ENCODE peak calls at places on chromosomes 12 and 14, in eight cellular contexts. Z, U, F, O, B, Q, C and M are unnamed samples.

GRCh38 chr12:46556105-46556559 is 183.6 kb upstream of the SLC38A2 start:
- DNase-seq in Z (no peak), U (no peak), F (peak; percentile 99), O (peak; percentile 95), B (peak; percentile 92), Q (no peak), C (peak; percentile 92), M (no peak)

GRCh38 chr12:13293086-13293485 is 96.6 kb downstream of the EMP1 start:
- DNase-seq in Z (no peak), U (peak; percentile 24), F (peak; percentile 6), O (no peak), B (peak; percentile 14), Q (no peak), C (no peak), M (no peak)

GRCh38 chr12:75900781-75901254 is 130.8 kb downstream of the PHLDA1 start:
- DNase-seq in Z (no peak), U (no peak), F (no peak), O (no peak), B (no peak), Q (no peak), C (no peak), M (no peak)

GRCh38 chr12:53174881-53175491 is 5.5 kb upstream of the ZNF740 start:
- DNase-seq in Z (peak; percentile 40), U (peak; percentile 67), F (peak; percentile 42), O (peak; percentile 33), B (peak; percentile 75), Q (no peak), C (no peak), M (no peak)

GRCh38 chr12:109612975-109613502 is 39.4 kb downstream of the MVK start:
- DNase-seq in Z (no peak), U (no peak), F (peak; percentile 6), O (peak; percentile 21), B (peak; percentile 17), Q (no peak), C (no peak), M (no peak)

GRCh38 chr12:39383064-39383552 is 59.8 kb downstream of the KIF21A start:
- DNase-seq in Z (no peak), U (no peak), F (no peak), O (no peak), B (no peak), Q (no peak), C (no peak), M (no peak)

GRCh38 chr12:124513297-124513867 is 54.0 kb downstream of the NCOR2 start:
- DNase-seq in Z (no peak), U (no peak), F (no peak), O (peak; percentile 29), B (no peak), Q (no peak), C (no peak), M (no peak)

GRCh38 chr12:119179335-119180021 is 747 bp downstream of the HSPB8 start:
- DNase-seq in Z (no peak), U (no peak), F (peak; percentile 70), O (peak; percentile 10), B (peak; percentile 5), Q (no peak), C (no peak), M (no peak)

GRCh38 chr14:91249841-91250616 is 5.5 kb upstream of the GPR68 start:
- DNase-seq in Z (no peak), U (no peak), F (no peak), O (no peak), B (no peak), Q (peak; percentile 85), C (peak; percentile 66), M (no peak)

GRCh38 chr14:94936411-94936892 is 166.5 kb upstream of the GSC start:
- DNase-seq in Z (peak; percentile 86), U (peak; percentile 84), F (no peak), O (no peak), B (peak; percentile 45), Q (no peak), C (peak; percentile 2), M (peak; percentile 32)

GRCh38 chr12:132419612-132420237 is 70.2 kb upstream of the FBRSL1 start:
- DNase-seq in Z (no peak), U (no peak), F (no peak), O (no peak), B (peak; percentile 57), Q (no peak), C (no peak), M (no peak)

GRCh38 chr12:2501464-2502181 is 293.1 kb upstream of the FKBP4 start:
- DNase-seq in Z (peak; percentile 59), U (no peak), F (no peak), O (no peak), B (no peak), Q (no peak), C (no peak), M (no peak)

GRCh38 chr14:61350427-61350826 is 29.0 kb downstream of the PRKCH start:
- DNase-seq in Z (no peak), U (no peak), F (no peak), O (no peak), B (no peak), Q (no peak), C (no peak), M (no peak)

GRCh38 chr14:56135001-56135400 is 16.8 kb downstream of the PELI2 start:
- DNase-seq in Z (no peak), U (no peak), F (no peak), O (no peak), B (no peak), Q (no peak), C (no peak), M (no peak)

GRCh38 chr14:103547455-103547940 is 15.0 kb downstream of the BAG5 start:
- DNase-seq in Z (peak; percentile 67), U (no peak), F (no peak), O (no peak), B (no peak), Q (no peak), C (no peak), M (no peak)

GRCh38 chr14:90699016-90699415 is 117.2 kb downstream of the TTC7B start:
- DNase-seq in Z (no peak), U (no peak), F (no peak), O (no peak), B (no peak), Q (no peak), C (no peak), M (no peak)

GRCh38 chr12:125528300-125528699 is 463.1 kb downstream of the AACS start:
- DNase-seq in Z (no peak), U (no peak), F (no peak), O (no peak), B (no peak), Q (no peak), C (no peak), M (no peak)

GRCh38 chr14:20656274-20656673 is 14.8 kb upstream of the OR6S1 start:
- DNase-seq in Z (no peak), U (no peak), F (no peak), O (no peak), B (no peak), Q (no peak), C (no peak), M (no peak)

GRCh38 chr14:99329711-99330315 is 57.8 kb upstream of the BCL11B start:
- DNase-seq in Z (no peak), U (no peak), F (no peak), O (peak; percentile 55), B (no peak), Q (no peak), C (no peak), M (no peak)

GRCh38 chr12:92130999-92131398 is 14.6 kb downstream of the BTG1 start:
- DNase-seq in Z (no peak), U (no peak), F (no peak), O (no peak), B (no peak), Q (no peak), C (no peak), M (no peak)

DNA sequence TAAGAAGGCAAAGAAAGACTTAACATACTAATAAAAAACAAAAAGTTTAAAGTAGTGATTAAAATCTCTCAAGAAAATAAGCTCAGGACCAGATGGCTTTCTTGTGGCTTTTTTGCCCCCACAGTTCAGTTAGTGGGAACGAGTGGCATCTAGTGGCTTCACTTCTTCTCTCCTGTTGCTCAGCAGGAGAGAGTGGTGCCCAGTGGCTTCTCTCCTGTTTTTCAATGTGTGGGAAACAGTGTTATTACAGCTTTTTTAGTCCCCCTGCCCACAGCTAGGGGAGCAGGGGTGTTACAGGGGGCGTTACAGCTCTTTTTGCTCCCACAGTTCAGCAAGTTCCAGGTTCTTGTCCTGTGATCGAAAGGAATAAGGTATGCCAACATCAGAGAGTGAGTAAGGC is 135.2 kb downstream of the RERGL start:
- DNase-seq in Z (no peak), U (no peak), F (no peak), O (no peak), B (no peak), Q (no peak), C (no peak), M (no peak)
- TF ChIP-seq CTCF in Z (no peak), U (no peak), F (no peak), O (no peak), B (no peak), Q (no peak), C (no peak), M (no peak)

GRCh38 chr12:67807808-67808207 is 159.3 kb downstream of the DYRK2 start:
- DNase-seq in Z (no peak), U (no peak), F (peak; percentile 16), O (no peak), B (peak; percentile 42), Q (no peak), C (no peak), M (no peak)
- TF ChIP-seq CTCF in Z (no peak), U (no peak), F (no peak), O (no peak), B (no peak), Q (no peak), C (no peak), M (no peak)

DNA sequence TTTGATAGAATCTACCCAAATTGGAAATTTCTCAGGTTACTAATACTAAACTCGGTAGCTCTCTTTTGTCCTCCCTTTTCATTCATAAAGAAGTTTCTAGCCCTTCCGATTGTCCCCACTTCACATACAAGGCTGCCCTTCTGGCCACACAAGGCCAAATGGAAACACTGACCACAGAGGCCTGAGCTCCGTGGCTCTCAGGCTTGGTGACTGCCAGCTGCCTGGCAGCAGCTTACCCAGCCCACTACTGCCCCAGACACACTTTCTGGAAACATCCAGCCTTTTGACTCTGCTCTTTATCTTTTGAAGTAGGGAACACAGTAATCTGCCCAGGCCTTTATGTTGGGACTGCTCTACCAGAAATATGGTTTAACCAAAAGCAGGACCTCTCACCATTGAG is 167.2 kb downstream of the GCH1 start:
- DNase-seq in Z (no peak), U (no peak), F (no peak), O (no peak), B (no peak), Q (no peak), C (no peak), M (no peak)
- TF ChIP-seq CTCF in Z (no peak), U (no peak), F (no peak), O (no peak), B (no peak), Q (no peak), C (no peak), M (no peak)

DNA sequence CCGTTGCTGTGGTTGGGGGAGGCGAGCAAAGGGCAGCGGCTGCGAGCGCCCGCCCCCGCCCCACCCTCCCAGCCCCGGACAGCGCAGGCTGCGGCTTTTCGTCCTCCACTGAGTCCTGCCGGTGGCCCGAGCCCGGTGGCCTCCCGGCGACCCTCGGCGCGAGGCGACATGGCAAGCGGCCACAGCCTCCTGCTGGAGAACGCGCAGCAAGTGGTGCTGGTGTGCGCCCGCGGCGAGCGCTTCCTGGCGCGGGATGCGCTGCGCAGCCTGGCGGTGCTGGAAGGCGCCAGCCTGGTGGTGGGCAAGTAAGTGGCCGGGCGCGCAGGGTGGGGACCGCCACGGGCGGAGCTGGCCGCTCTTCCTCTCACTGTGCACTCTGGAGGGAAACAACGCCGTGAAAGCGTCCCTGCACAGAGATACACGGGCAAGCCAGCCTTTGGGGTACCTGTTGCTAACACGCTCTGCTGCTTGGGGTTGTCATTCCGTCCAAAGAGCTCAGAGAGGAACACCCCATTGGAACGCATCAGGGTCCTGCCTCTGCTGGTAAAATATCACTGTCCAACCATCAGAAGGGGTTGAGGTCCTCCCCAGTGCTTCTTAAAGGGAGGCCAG is at the start of gene AMDHD1:
- DNase-seq in Z (peak; percentile 69), U (peak; percentile 75), F (peak; percentile 39), O (peak; percentile 37), B (peak; percentile 80), Q (peak; percentile 77), C (no peak), M (peak; percentile 89)
- TF ChIP-seq CTCF in Z (no peak), U (no peak), F (peak; percentile 26), O (peak; percentile 47), B (peak; percentile 15), Q (no peak), C (peak; percentile 19), M (no peak)